ENCODE peak calls at places on chromosomes 12 and 14, in seven cellular contexts. N is Kasumi-1; M is activated CD8-positive, alpha-beta T cell treated with anti-CD3 and anti-CD28 coated beads, Interleukin-2, amount 10 ng/mL, durations not matched to agents 7 days and 5 days; Q is naive thymus-derived CD8-positive, alpha-beta T cell; C is stimulated activated CD8-positive, alpha-beta memory T cell treated with anti-CD3 and anti-CD28 coated beads, Interleukin-2, amount 100 ng/mL, for 1 hour; B is Peyer's patch; R is foreskin fibroblast. F is an unnamed sample.

GRCh38 chr12:106648736-106649135 is 65.9 kb downstream of the RFX4 start:
- DNase-seq in N (no peak), M (no peak), Q (no peak), C (no peak), B (no peak), R (no peak), F (no peak)

GRCh38 chr14:22231022-22231421 is 358.0 kb downstream of the DAD1 start:
- DNase-seq in N (peak), M (peak), Q (peak), C (peak), B (peak), R (no peak), F (no peak)

GRCh38 chr14:54440454-54440853 is 720 bp downstream of the CNIH1 start:
- DNase-seq in N (peak), M (no peak), Q (no peak), C (no peak), B (no peak), R (no peak), F (no peak)

GRCh38 chr12:674272-674781 is 11.1 kb upstream of the NINJ2 start:
- DNase-seq in N (peak), M (peak), Q (peak), C (peak), B (peak), R (no peak), F (no peak)

GRCh38 chr14:75884198-75884611 is 97.6 kb downstream of the TGFB3 start:
- DNase-seq in N (no peak), M (no peak), Q (no peak), C (no peak), B (no peak), R (peak), F (peak)

GRCh38 chr14:95389471-95390011 is 69.8 kb upstream of the CLMN start:
- DNase-seq in N (no peak), M (no peak), Q (no peak), C (no peak), B (no peak), R (peak), F (no peak)

GRCh38 chr12:7143564-7143963 is 13.4 kb downstream of the CLSTN3 start:
- DNase-seq in N (no peak), M (no peak), Q (no peak), C (no peak), B (no peak), R (no peak), F (no peak)

GRCh38 chr14:53310412-53310811 is 157.3 kb upstream of the DDHD1 start:
- DNase-seq in N (no peak), M (no peak), Q (no peak), C (no peak), B (no peak), R (no peak), F (no peak)

GRCh38 chr14:104254735-104255400 is 116.5 kb downstream of the KIF26A start:
- DNase-seq in N (no peak), M (no peak), Q (no peak), C (no peak), B (peak), R (no peak), F (no peak)

GRCh38 chr12:29157486-29157946 is 8.4 kb downstream of the FAR2 start:
- DNase-seq in N (no peak), M (no peak), Q (no peak), C (no peak), B (no peak), R (peak), F (no peak)

GRCh38 chr14:99575043-99576023 is 28.7 kb downstream of the CCDC85C start:
- DNase-seq in N (no peak), M (no peak), Q (no peak), C (no peak), B (peak), R (no peak), F (no peak)

GRCh38 chr14:63378444-63378843 is 59.7 kb upstream of the GPHB5 start:
- DNase-seq in N (no peak), M (no peak), Q (no peak), C (no peak), B (no peak), R (no peak), F (no peak)

GRCh38 chr12:5441497-5442236 is 9.8 kb downstream of the NTF3 start:
- DNase-seq in N (no peak), M (no peak), Q (no peak), C (no peak), B (no peak), R (peak), F (no peak)

GRCh38 chr12:47822386-47822785 is 2.7 kb upstream of the HDAC7 start:
- DNase-seq in N (no peak), M (no peak), Q (no peak), C (no peak), B (no peak), R (no peak), F (no peak)

GRCh38 chr12:63410197-63410596 is 258.1 kb downstream of the DPY19L2 start:
- DNase-seq in N (peak), M (no peak), Q (no peak), C (no peak), B (no peak), R (no peak), F (no peak)

GRCh38 chr12:45232771-45233372 is 17.0 kb downstream of the ANO6 start:
- DNase-seq in N (peak), M (no peak), Q (no peak), C (no peak), B (no peak), R (peak), F (no peak)

GRCh38 chr12:94245984-94246383 is 97.6 kb downstream of the PLXNC1 start:
- DNase-seq in N (no peak), M (no peak), Q (no peak), C (no peak), B (no peak), R (no peak), F (no peak)

GRCh38 chr12:81255947-81256346 is 178.1 kb downstream of the ACSS3 start:
- DNase-seq in N (no peak), M (no peak), Q (no peak), C (no peak), B (no peak), R (no peak), F (no peak)

GRCh38 chr12:570237-570925 is 92.9 kb downstream of the NINJ2 start:
- DNase-seq in N (no peak), M (no peak), Q (no peak), C (no peak), B (peak), R (peak), F (no peak)

GRCh38 chr12:125331342-125332052 is 266.3 kb downstream of the AACS start:
- DNase-seq in N (no peak), M (no peak), Q (no peak), C (no peak), B (no peak), R (peak), F (no peak)

GRCh38 chr12:104585448-104586055 is 128.8 kb downstream of the CHST11 start:
- DNase-seq in N (no peak), M (no peak), Q (no peak), C (no peak), B (peak), R (no peak), F (no peak)

GRCh38 chr14:68285421-68286179 is 466.0 kb downstream of the RAD51B start:
- DNase-seq in N (peak), M (peak), Q (peak), C (no peak), B (peak), R (peak), F (no peak)

GRCh38 chr12:5123921-5124320 is 80.2 kb downstream of the KCNA5 start:
- DNase-seq in N (no peak), M (no peak), Q (no peak), C (no peak), B (no peak), R (peak), F (no peak)

GRCh38 chr12:12804011-12804410 is 9.1 kb upstream of the DDX47 start:
- DNase-seq in N (no peak), M (no peak), Q (no peak), C (no peak), B (peak), R (peak), F (no peak)

GRCh38 chr12:68381476-68381875 is 49.3 kb upstream of the MDM1 start:
- DNase-seq in N (peak), M (no peak), Q (no peak), C (no peak), B (no peak), R (no peak), F (no peak)

GRCh38 chr14:31926123-31926522 is 151.0 kb upstream of the ARHGAP5 start:
- DNase-seq in N (peak), M (peak), Q (peak), C (no peak), B (no peak), R (peak), F (peak)

GRCh38 chr12:1769809-1770494 is 50.4 kb upstream of the LRTM2 start:
- DNase-seq in N (no peak), M (no peak), Q (no peak), C (no peak), B (no peak), R (peak), F (no peak)

GRCh38 chr12:117680311-117680710 is 288.5 kb downstream of the KSR2 start:
- DNase-seq in N (no peak), M (no peak), Q (no peak), C (no peak), B (no peak), R (peak), F (no peak)

GRCh38 chr12:68420225-68421008 is 88.3 kb upstream of the MDM1 start:
- DNase-seq in N (no peak), M (no peak), Q (no peak), C (no peak), B (no peak), R (peak), F (peak)

GRCh38 chr12:91663331-91663998 is 480.8 kb upstream of the DCN start:
- DNase-seq in N (no peak), M (no peak), Q (no peak), C (no peak), B (no peak), R (no peak), F (no peak)

GRCh38 chr12:25347716-25348261 is 97.1 kb upstream of the KRAS start:
- DNase-seq in N (no peak), M (no peak), Q (no peak), C (no peak), B (no peak), R (no peak), F (no peak)

GRCh38 chr14:105502446-105503295 is 11.6 kb downstream of the TEDC1 start:
- DNase-seq in N (no peak), M (no peak), Q (no peak), C (no peak), B (no peak), R (no peak), F (no peak)

GRCh38 chr14:66009104-66009503 is 477.1 kb upstream of the CCDC196 start:
- DNase-seq in N (no peak), M (no peak), Q (no peak), C (no peak), B (no peak), R (peak), F (no peak)

GRCh38 chr14:51873221-51873893 is 12.9 kb downstream of the GNG2 start:
- DNase-seq in N (peak), M (peak), Q (peak), C (no peak), B (no peak), R (peak), F (no peak)

GRCh38 chr14:33465952-33466700 is 484.7 kb downstream of the EGLN3 start:
- DNase-seq in N (no peak), M (no peak), Q (no peak), C (no peak), B (no peak), R (no peak), F (no peak)

GRCh38 chr14:87615050-87615449 is 377.9 kb downstream of the GALC start:
- DNase-seq in N (no peak), M (no peak), Q (no peak), C (no peak), B (no peak), R (no peak), F (no peak)

GRCh38 chr14:81613341-81614045 is 79.8 kb upstream of the SEL1L start:
- DNase-seq in N (no peak), M (no peak), Q (no peak), C (no peak), B (no peak), R (no peak), F (no peak)

GRCh38 chr12:34335819-34336262 is 313.5 kb downstream of the ALG10 start:
- DNase-seq in N (no peak), M (no peak), Q (no peak), C (no peak), B (no peak), R (no peak), F (no peak)

GRCh38 chr12:10668526-10668925 is 5.3 kb downstream of the STYK1 start:
- DNase-seq in N (no peak), M (no peak), Q (peak), C (no peak), B (no peak), R (no peak), F (no peak)

F was measured in pons.